ENCODE peak calls at places on chromosomes 1 and 21, in seven cellular contexts. B is Right ventricle myocardium superior; M is midbrain; A is body of pancreas; H is activated T-helper 1 cell treated with Interleukin-2 at 50 U/mL for 16 hours; L is posterior vena cava; N is naive thymus-derived CD8-positive, alpha-beta T cell. G is an unnamed sample.

GRCh38 chr1:24215226-24215814 is 28.2 kb upstream of the IFNLR1 start:
- DNase-seq in B (no peak), M (no peak), A (no peak), H (no peak), L (no peak), N (no peak), G (no peak)

GRCh38 chr21:44637018-44637850 is at the start of gene KRTAP10-10:
- DNase-seq in B (no peak), M (no peak), A (no peak), H (no peak), L (no peak), N (no peak), G (no peak)

GRCh38 chr1:51519857-51520699 is 1.0 kb upstream of the EPS15 start:
- DNase-seq in B (no peak), M (no peak), A (no peak), H (no peak), L (no peak), N (no peak), G (no peak)

GRCh38 chr1:198676253-198676652 is 37.4 kb downstream of the PTPRC start:
- DNase-seq in B (no peak), M (no peak), A (no peak), H (no peak), L (no peak), N (no peak), G (no peak)

GRCh38 chr1:177943999-177944672 is 25.7 kb downstream of the SEC16B start:
- DNase-seq in B (no peak), M (no peak), A (no peak), H (no peak), L (no peak), N (no peak), G (no peak)

GRCh38 chr1:150012611-150013010 is 2.1 kb upstream of the OTUD7B start:
- DNase-seq in B (no peak), M (peak; percentile 88), A (no peak), H (no peak), L (no peak), N (no peak), G (no peak)

GRCh38 chr1:20058531-20058930 is 11.5 kb upstream of the PLA2G5 start:
- DNase-seq in B (no peak), M (no peak), A (peak; percentile 21), H (no peak), L (no peak), N (no peak), G (no peak)

GRCh38 chr21:15820857-15821256 is 91.1 kb downstream of the USP25 start:
- DNase-seq in B (no peak), M (no peak), A (no peak), H (no peak), L (no peak), N (no peak), G (no peak)

GRCh38 chr21:16865612-16866011 is 647.2 kb upstream of the CXADR start:
- DNase-seq in B (no peak), M (no peak), A (no peak), H (no peak), L (no peak), N (no peak), G (no peak)

GRCh38 chr1:155131285-155131684 is 3.6 kb downstream of the EFNA1 start:
- DNase-seq in B (peak; percentile 74), M (no peak), A (peak; percentile 85), H (no peak), L (no peak), N (no peak), G (no peak)

GRCh38 chr1:30757196-30757949 is at the start of gene LAPTM5:
- DNase-seq in B (peak; percentile 82), M (no peak), A (peak; percentile 66), H (peak; percentile 59), L (peak; percentile 93), N (peak; percentile 44), G (no peak)

GRCh38 chr1:174659823-174660222 is 212.1 kb downstream of the GPR52 start:
- DNase-seq in B (no peak), M (no peak), A (no peak), H (no peak), L (no peak), N (no peak), G (no peak)

G was measured in NCI-H1930.